ENCODE peak calls at places on chromosomes 16 and 17, in eight cellular contexts. K is effector memory CD8-positive, alpha-beta T cell; Y is foreskin fibroblast; R is fibroblast of gingiva; X is activated CD4-positive, alpha-beta T cell treated with anti-CD3 and anti-CD28 coated beads for 24 hours; Q is EL; W is activated naive CD8-positive, alpha-beta T cell treated with anti-CD3 and anti-CD28 coated beads, Interleukin-2, amount 50 U/mL, for 16 hours; E is NCI-H146. I is an unnamed sample.

GRCh38 chr17:81903896-81904599 is 2.0 kb downstream of the NPB start:
- DNase-seq in W (no peak), K (no peak), E (no peak), R (no peak), Y (no peak), Q (no peak), X (no peak), I (no peak)

GRCh38 chr16:58495861-58496331 is 4.0 kb upstream of the NDRG4 start:
- DNase-seq in Y (no peak), R (no peak), W (no peak), K (no peak), X (no peak), Q (no peak), E (peak), I (no peak)

GRCh38 chr17:79007504-79008381 is 1.8 kb downstream of the CANT1 start:
- DNase-seq in Y (no peak), Q (no peak), E (no peak), K (no peak), W (no peak), R (no peak), X (no peak), I (no peak)

GRCh38 chr17:42438600-42439567 is 15.8 kb upstream of the CAVIN1 start:
- DNase-seq in Y (no peak), Q (no peak), E (no peak), K (peak), R (no peak), X (peak), W (no peak), I (no peak)

GRCh38 chr17:76088041-76088867 is 9.3 kb downstream of the ZACN start:
- DNase-seq in R (no peak), Y (no peak), Q (no peak), W (no peak), K (no peak), E (no peak), X (no peak), I (no peak)

GRCh38 chr16:88570691-88571092 is 489 bp downstream of the ZC3H18 start:
- DNase-seq in X (peak), Q (peak), E (no peak), R (no peak), W (no peak), K (peak), Y (no peak), I (no peak)

GRCh38 chr17:2939714-2940351 is 123.6 kb downstream of the OR1D5 start:
- DNase-seq in Y (no peak), R (no peak), K (no peak), Q (no peak), E (no peak), X (no peak), W (no peak), I (no peak)

GRCh38 chr16:83305092-83305491 is 502.7 kb upstream of the HSBP1 start:
- DNase-seq in Q (peak), R (peak), Y (peak), E (no peak), W (no peak), X (no peak), K (no peak), I (peak)

GRCh38 chr16:61900482-61900881 is 135.8 kb downstream of the CDH8 start:
- DNase-seq in X (no peak), W (no peak), E (no peak), Y (peak), K (no peak), R (no peak), Q (peak), I (no peak)

GRCh38 chr16:49194499-49195260 is 87.0 kb downstream of the CBLN1 start:
- DNase-seq in Q (no peak), E (no peak), R (no peak), X (no peak), W (no peak), Y (no peak), K (no peak), I (no peak)

GRCh38 chr17:38709864-38710602 is 5.0 kb downstream of the MLLT6 start:
- DNase-seq in R (no peak), Q (no peak), K (no peak), E (no peak), X (no peak), Y (no peak), W (no peak), I (no peak)